ENCODE peak calls at places on chromosomes 5 and 9, in nine cellular contexts. F is fibroblast of lung, I is mammary epithelial cell, Z is ascending aorta, P is adrenal gland, S is right atrium auricular region, T is HCT116, U is GM23338, B is pancreas. M is an unnamed sample.

GRCh38 chr5:147617711-147618110 is 107.8 kb upstream of the DPYSL3 start:
- DNase-seq in T (no peak), F (no peak), S (no peak), P (no peak), U (no peak), B (no peak), Z (no peak), I (no peak), M (no peak)

GRCh38 chr5:142327111-142327842 is 2.5 kb upstream of the SPRY4 start:
- DNase-seq in B (no peak), S (peak), P (peak), U (peak), I (peak), F (peak), Z (no peak), T (no peak), M (peak)

GRCh38 chr9:38288502-38288901 is 104.0 kb upstream of the ALDH1B1 start:
- DNase-seq in P (no peak), Z (no peak), B (no peak), I (no peak), U (no peak), T (no peak), S (no peak), F (no peak), M (no peak)

GRCh38 chr9:114827658-114828360 is 22.0 kb upstream of the TNFSF15 start:
- DNase-seq in I (no peak), S (no peak), F (no peak), Z (no peak), U (no peak), P (no peak), T (no peak), B (no peak), M (no peak)

GRCh38 chr9:89872426-89872912 is 267.7 kb downstream of the GADD45G start:
- DNase-seq in T (no peak), I (no peak), F (no peak), U (no peak), Z (no peak), P (no peak), B (no peak), S (no peak), M (peak)

GRCh38 chr5:150320048-150320555 is 17.4 kb upstream of the ARSI start:
- DNase-seq in I (peak), F (peak), P (peak), U (no peak), T (no peak), S (peak), Z (no peak), B (no peak), M (peak)

GRCh38 chr5:107135391-107135790 is 535.3 kb downstream of the EFNA5 start:
- DNase-seq in F (peak), I (peak), T (no peak), Z (no peak), U (no peak), B (no peak), P (no peak), S (no peak), M (no peak)

GRCh38 chr5:171857537-171857936 is 71.9 kb downstream of the SMIM23 start:
- DNase-seq in Z (no peak), U (peak), F (peak), I (no peak), T (no peak), P (no peak), S (no peak), B (no peak), M (peak)

GRCh38 chr5:176619203-176619568 is 9.2 kb upstream of the GPRIN1 start:
- DNase-seq in S (no peak), U (peak), F (peak), I (peak), P (peak), T (peak), B (peak), Z (no peak), M (peak)

GRCh38 chr9:83005963-83006362 is 57.0 kb downstream of the RASEF start:
- DNase-seq in B (no peak), P (no peak), F (no peak), I (no peak), U (no peak), Z (no peak), T (no peak), S (no peak), M (no peak)

GRCh38 chr5:149666212-149666852 is 63.8 kb upstream of the PPARGC1B start:
- DNase-seq in B (no peak), P (peak), I (peak), F (peak), Z (no peak), U (no peak), T (no peak), S (no peak), M (peak)

GRCh38 chr5:121144764-121145163 is 680.7 kb downstream of the PRR16 start:
- DNase-seq in Z (no peak), I (peak), T (no peak), U (no peak), S (no peak), P (no peak), F (peak), B (no peak), M (peak)

GRCh38 chr5:173727839-173728778 is 111.7 kb upstream of the BOD1 start:
- DNase-seq in B (no peak), F (no peak), T (no peak), S (no peak), P (no peak), U (no peak), I (no peak), Z (no peak), M (peak)

GRCh38 chr9:81389569-81389993 is 299.8 kb downstream of the TLE1 start:
- DNase-seq in F (peak), T (peak), U (no peak), P (peak), Z (no peak), S (peak), B (no peak), I (peak), M (peak)

GRCh38 chr5:102716017-102716416 is 39.1 kb upstream of the PAM start:
- DNase-seq in B (no peak), P (no peak), T (no peak), S (no peak), U (no peak), I (no peak), F (no peak), Z (no peak), M (no peak)

GRCh38 chr9:129333961-129334743 is 156.1 kb upstream of the IER5L start:
- DNase-seq in B (peak), I (peak), T (peak), Z (peak), S (peak), U (peak), F (peak), P (peak), M (peak)

GRCh38 chr9:6708732-6709131 is 49.0 kb upstream of the KDM4C start:
- DNase-seq in P (no peak), S (no peak), T (peak), B (no peak), U (peak), I (no peak), Z (no peak), F (no peak), M (no peak)

GRCh38 chr9:6703898-6704639 is 53.7 kb upstream of the KDM4C start:
- DNase-seq in T (no peak), Z (peak), P (peak), B (peak), I (peak), U (peak), F (peak), S (peak), M (peak)
- H3K27ac ChIP-seq in T (no peak), Z (peak), P (no peak), B (peak), I (no peak), U (peak), F (peak), S (peak), M (peak)

GRCh38 chr9:107153336-107153735 is 129.7 kb upstream of the RAD23B start:
- DNase-seq in U (no peak), I (no peak), T (no peak), B (no peak), S (no peak), Z (no peak), P (no peak), F (peak), M (no peak)

GRCh38 chr9:107154291-107154690 is 128.8 kb upstream of the RAD23B start:
- DNase-seq in P (no peak), T (no peak), Z (no peak), I (no peak), F (no peak), B (no peak), U (no peak), S (no peak), M (no peak)

GRCh38 chr9:107158321-107158720 is 124.8 kb upstream of the RAD23B start:
- DNase-seq in F (peak), S (no peak), P (no peak), I (peak), B (no peak), T (peak), U (peak), Z (no peak), M (no peak)

GRCh38 chr9:107154766-107155165 is 128.3 kb upstream of the RAD23B start:
- DNase-seq in F (no peak), U (no peak), S (no peak), T (no peak), Z (no peak), B (no peak), I (no peak), P (no peak), M (no peak)

GRCh38 chr9:107155244-107155817 is 127.7 kb upstream of the RAD23B start:
- DNase-seq in Z (no peak), U (peak), I (no peak), S (no peak), P (no peak), F (no peak), B (no peak), T (no peak), M (no peak)
- TF ChIP-seq CTCF in Z (no peak), U (peak), I (no peak), S (peak), P (no peak), F (no peak), B (no peak), T (peak), M (peak)

GRCh38 chr5:132495063-132495671 is 4.6 kb upstream of the IRF1 start:
- DNase-seq in F (no peak), T (no peak), S (peak), Z (no peak), I (no peak), U (no peak), P (peak), B (no peak), M (no peak)
- H3K4me3 ChIP-seq in F (no peak), T (peak), S (peak), Z (peak), I (no peak), U (peak), P (peak), B (peak), M (peak)

DNA sequence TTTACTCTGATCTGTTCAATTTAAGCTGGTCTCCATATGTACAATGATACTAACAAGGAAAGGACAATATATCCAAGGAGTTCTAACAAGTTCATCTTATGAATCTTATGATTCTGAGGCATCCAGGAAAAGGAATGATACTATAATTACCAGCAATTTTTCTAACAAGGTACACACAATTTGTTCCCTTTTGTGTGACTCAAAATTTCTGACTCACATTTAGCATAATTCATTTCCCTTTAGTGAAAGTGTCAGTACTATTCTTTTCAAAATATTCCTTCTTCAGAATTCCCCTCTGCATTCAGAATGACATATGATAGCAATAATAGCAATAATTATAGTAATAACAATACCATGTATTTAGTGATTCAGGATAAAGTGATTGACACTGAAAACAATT is 594.8 kb downstream of the DMRTA1 start:
- DNase-seq in P (no peak), T (no peak), B (no peak), I (no peak), F (no peak), Z (no peak), S (no peak), U (no peak), M (no peak)
- H3K27ac ChIP-seq in P (no peak), T (no peak), B (no peak), I (no peak), F (no peak), Z (no peak), S (no peak), U (no peak), M (no peak)

DNA sequence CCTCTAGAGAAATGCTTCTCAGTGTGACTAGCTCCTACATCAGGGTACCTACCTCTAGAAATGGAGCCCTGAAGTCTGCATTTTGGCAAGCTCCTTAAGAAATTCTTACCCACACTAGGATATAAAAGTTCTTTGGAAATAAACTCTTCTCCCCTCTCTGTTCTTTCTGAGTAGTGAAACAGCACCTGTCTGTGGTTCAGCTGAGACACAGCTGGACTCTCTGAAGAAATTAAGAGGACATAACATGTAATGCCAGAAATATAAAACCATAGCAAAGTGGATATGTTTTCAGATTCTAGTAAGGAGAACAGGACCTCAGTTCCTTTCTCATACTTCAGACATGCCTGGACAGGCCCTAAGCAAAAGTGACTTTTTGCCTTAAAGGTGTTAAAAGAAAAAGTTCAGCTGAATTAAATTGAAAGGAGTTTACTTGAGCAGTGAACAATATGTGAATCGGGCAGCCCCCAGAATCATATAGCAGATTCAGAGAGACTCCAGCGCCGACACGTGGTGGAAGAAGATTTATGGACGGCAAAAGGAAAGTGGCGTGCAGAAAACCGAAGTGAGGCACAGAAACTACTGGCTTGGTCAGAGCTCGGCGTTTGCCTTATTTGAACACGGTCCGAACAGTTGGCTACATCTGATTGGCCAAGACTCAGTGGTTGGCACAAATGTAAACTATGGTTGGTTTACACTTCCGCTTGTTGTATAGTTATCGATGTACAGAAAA is 64.5 kb downstream of the PRKACG start:
- DNase-seq in Z (no peak), S (no peak), T (no peak), I (peak), U (no peak), B (no peak), F (peak), P (peak), M (no peak)
- TF ChIP-seq CTCF in Z (peak), S (no peak), T (no peak), I (peak), U (peak), B (no peak), F (peak), P (peak), M (peak)

DNA sequence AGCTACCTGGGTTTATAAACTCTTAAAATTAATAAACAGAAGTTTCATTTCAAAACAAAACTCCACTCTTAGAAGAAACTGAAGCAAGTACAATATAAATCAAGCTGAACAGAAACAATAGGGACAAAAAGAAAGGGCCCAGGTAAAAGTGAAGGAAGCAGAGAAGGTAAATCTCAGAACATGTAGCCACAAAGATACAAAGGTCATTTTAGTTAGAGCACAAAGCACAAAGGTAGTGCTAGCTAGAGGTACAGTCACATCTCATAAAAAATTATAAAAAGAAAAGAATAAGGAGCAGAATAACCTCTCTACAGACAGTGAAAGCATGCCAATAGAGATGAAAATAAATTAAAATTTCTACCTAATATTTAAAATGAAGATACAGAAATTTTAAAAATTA is 90.4 kb upstream of the C5orf63 start:
- DNase-seq in T (no peak), U (no peak), B (no peak), P (no peak), Z (no peak), S (no peak), F (no peak), I (no peak), M (no peak)
- H3K4me3 ChIP-seq in T (no peak), U (no peak), B (no peak), P (no peak), Z (no peak), S (no peak), F (no peak), I (no peak), M (no peak)

DNA sequence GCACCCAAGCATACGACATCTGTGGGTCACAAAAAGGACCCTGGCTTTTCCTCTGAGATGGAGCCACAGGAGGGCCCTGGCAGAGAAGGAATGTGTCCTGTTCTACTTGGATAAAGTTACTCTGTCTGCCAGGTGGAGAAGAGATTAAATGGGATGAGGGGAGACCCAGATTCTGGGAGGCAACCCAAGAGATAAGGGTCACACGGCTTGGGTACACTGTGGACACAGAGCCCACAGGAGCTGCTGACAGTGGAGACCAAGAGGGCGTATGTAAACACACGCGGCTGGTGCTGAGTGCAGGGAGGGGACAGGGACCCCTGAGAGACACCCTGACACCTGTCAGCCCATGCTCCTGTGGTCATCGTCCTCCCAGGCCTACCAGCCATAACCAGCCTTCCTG is 6.2 kb downstream of the CDK20 start:
- DNase-seq in B (no peak), U (no peak), S (no peak), F (no peak), Z (no peak), T (no peak), I (no peak), P (no peak), M (peak)
- H3K27ac ChIP-seq in B (no peak), U (no peak), S (no peak), F (no peak), Z (no peak), T (no peak), I (no peak), P (no peak), M (no peak)

DNA sequence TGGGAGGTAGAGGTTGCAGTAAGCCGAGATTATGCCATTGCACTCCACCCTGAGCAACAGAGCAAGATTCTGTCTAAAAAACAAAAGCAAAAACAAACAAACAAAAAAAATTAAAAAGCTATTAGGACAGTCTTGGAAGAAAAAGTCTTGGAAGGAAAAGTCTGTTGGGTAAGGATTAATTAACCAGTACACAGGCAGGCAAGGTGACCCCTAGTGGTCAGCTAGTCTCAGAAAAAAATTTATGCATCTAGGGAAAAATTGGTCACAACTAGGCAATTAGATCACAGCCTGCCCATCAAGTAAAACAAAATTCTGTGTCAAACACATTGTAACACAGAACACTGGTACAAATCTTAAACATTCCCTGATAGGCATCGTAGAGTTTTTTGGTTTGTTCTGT is 6.7 kb upstream of the ANKRD18B start:
- DNase-seq in U (peak), F (peak), B (no peak), I (peak), S (no peak), Z (no peak), P (no peak), T (no peak), M (no peak)
- TF ChIP-seq CTCF in U (peak), F (peak), B (peak), I (peak), S (peak), Z (peak), P (peak), T (peak), M (peak)

GRCh38 chr5:66960373-66961137 is 236.0 kb downstream of the CD180 start:
- DNase-seq in I (peak), S (no peak), Z (no peak), U (peak), T (no peak), F (no peak), B (no peak), P (no peak), M (no peak)

GRCh38 chr5:66959668-66960067 is 236.9 kb downstream of the CD180 start:
- DNase-seq in B (no peak), I (no peak), U (no peak), T (no peak), P (no peak), Z (no peak), S (no peak), F (peak), M (no peak)

GRCh38 chr5:66958126-66958983 is 238.2 kb downstream of the CD180 start:
- DNase-seq in T (no peak), S (no peak), U (peak), Z (no peak), P (no peak), I (peak), F (peak), B (no peak), M (no peak)

GRCh38 chr5:66956439-66956838 is 240.2 kb downstream of the CD180 start:
- DNase-seq in B (no peak), T (no peak), U (no peak), Z (no peak), S (no peak), F (no peak), P (no peak), I (no peak), M (no peak)

DNA sequence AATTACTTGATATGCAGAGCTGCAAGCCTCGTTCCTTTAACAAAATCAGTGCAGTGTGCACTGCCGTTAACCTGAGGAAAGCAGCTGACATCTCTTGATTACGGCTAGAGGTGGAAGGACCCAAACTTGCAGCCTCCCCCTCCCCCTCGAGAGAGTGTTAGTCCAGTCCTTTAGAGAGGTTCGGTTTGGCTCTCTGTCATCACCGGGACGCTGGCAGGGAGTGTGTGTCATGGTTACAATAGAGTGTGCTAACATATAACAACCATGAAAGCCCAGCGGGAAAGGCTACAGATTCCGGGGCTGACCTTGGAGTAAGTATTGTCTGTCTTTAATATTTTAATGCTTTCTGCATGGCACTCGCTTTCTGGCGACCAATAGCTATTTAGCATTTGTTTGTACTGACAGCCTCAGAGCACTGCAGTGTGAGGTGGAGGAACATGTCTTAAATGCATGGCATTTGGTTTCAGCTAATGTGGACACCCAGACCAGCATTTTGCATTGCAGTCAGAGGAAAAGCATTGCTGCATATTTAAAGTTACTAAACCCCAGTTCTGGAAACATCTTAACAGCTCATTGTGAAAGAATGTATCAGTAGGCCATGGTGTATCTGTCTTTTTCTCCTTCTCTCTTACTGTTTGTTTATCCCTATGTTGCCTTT is 237.5 kb downstream of the CD180 start:
- DNase-seq in P (peak), U (peak), F (peak), Z (no peak), T (no peak), B (no peak), I (peak), S (no peak), M (no peak)
- H3K4me3 ChIP-seq in P (peak), U (peak), F (peak), Z (peak), T (no peak), B (peak), I (peak), S (peak), M (peak)

M was measured in osteoblast.